ENCODE peak calls at places on chromosome 14, in ten cellular contexts. G is hepatocyte; X is A549; Q is heart right ventricle; T is CD8-positive, alpha-beta memory T cell; O is GM23248; H is fibroblast of lung; S is cardiac muscle cell; R is small intestine; L is CD8-positive, alpha-beta T cell. W is an unnamed sample. For H3K4me1, the result is how much of the 10 kb centered on the place peaks cover.

GRCh38 chr14:104657114-104657524 is 32.3 kb upstream of the INF2 start:
- DNase-seq in G (no peak), X (no peak), O (no peak), S (no peak), L (no peak), T (no peak), Q (no peak), R (no peak), H (no peak), W (no peak)

GRCh38 chr14:76516884-76517283 is 140.9 kb downstream of the ESRRB start:
- DNase-seq in O (no peak), L (no peak), R (no peak), S (no peak), Q (no peak), X (no peak), G (no peak), H (no peak), T (no peak), W (no peak)

GRCh38 chr14:40691066-40691465 is 915.6 kb upstream of the LRFN5 start:
- DNase-seq in T (no peak), Q (no peak), O (no peak), H (no peak), X (no peak), G (no peak), R (no peak), S (no peak), L (no peak), W (no peak)

GRCh38 chr14:104460920-104461651 is 118.5 kb upstream of the C14orf180 start:
- DNase-seq in T (no peak), H (no peak), Q (peak), R (no peak), O (peak), S (peak), L (no peak), X (no peak), G (peak), W (peak)

GRCh38 chr14:32006267-32007110 is 70.6 kb upstream of the ARHGAP5 start:
- DNase-seq in G (peak), S (peak), Q (no peak), O (no peak), X (peak), L (no peak), R (no peak), H (peak), T (no peak), W (no peak)

GRCh38 chr14:75911883-75912282 is 69.9 kb downstream of the TGFB3 start:
- DNase-seq in L (no peak), R (no peak), S (peak), O (no peak), G (peak), Q (no peak), T (no peak), H (peak), X (no peak), W (no peak)

GRCh38 chr14:68146812-68147211 is 327.2 kb downstream of the RAD51B start:
- DNase-seq in H (peak), G (peak), X (peak), S (peak), T (no peak), L (no peak), Q (no peak), R (no peak), O (peak), W (no peak)

GRCh38 chr14:84961637-84962036 is 568.3 kb upstream of the FLRT2 start:
- DNase-seq in O (no peak), X (no peak), R (no peak), Q (peak), H (no peak), G (no peak), T (no peak), S (no peak), L (no peak), W (no peak)

GRCh38 chr14:58746261-58746660 is 108.5 kb downstream of the DACT1 start:
- DNase-seq in X (peak), Q (no peak), H (peak), S (peak), O (peak), G (peak), R (peak), L (no peak), T (no peak), W (no peak)

GRCh38 chr14:82230748-82231147 is 697.1 kb upstream of the SEL1L start:
- DNase-seq in L (no peak), G (no peak), T (no peak), X (no peak), H (no peak), Q (no peak), R (no peak), O (no peak), S (no peak), W (no peak)

GRCh38 chr14:95110178-95110577 is 47.2 kb downstream of the DICER1 start:
- DNase-seq in S (no peak), Q (no peak), R (no peak), X (no peak), L (no peak), O (no peak), H (no peak), G (no peak), T (no peak), W (no peak)

GRCh38 chr14:98138666-98139065 is 1133.3 kb downstream of the BCL11B start:
- DNase-seq in H (peak), R (peak), G (peak), T (peak), O (peak), Q (no peak), S (peak), X (peak), L (peak), W (no peak)

GRCh38 chr14:24817638-24818053 is 183.7 kb upstream of the GZMB start:
- DNase-seq in O (peak), R (no peak), L (no peak), G (peak), T (no peak), H (no peak), X (peak), Q (no peak), S (peak), W (no peak)

GRCh38 chr14:30299915-30300314 is 259.0 kb upstream of the G2E3 start:
- DNase-seq in G (no peak), Q (no peak), S (peak), R (no peak), X (no peak), H (peak), L (no peak), O (no peak), T (no peak), W (no peak)

GRCh38 chr14:45252356-45253069 is 489 bp downstream of the MIS18BP1 start:
- DNase-seq in O (peak), L (no peak), T (no peak), X (peak), G (peak), R (peak), H (peak), S (peak), Q (no peak), W (no peak)

GRCh38 chr14:68397371-68397779 is 395.5 kb downstream of the ZFP36L1 start:
- DNase-seq in O (no peak), H (no peak), R (peak), L (no peak), Q (peak), S (no peak), X (no peak), T (no peak), G (peak), W (no peak)

GRCh38 chr14:79044894-79045624 is 874.9 kb downstream of the NRXN3 start:
- DNase-seq in X (peak), Q (no peak), R (no peak), O (peak), L (no peak), T (no peak), S (peak), H (peak), G (peak), W (no peak)

GRCh38 chr14:24903337-24903736 is 146.6 kb downstream of the STXBP6 start:
- DNase-seq in R (no peak), T (no peak), Q (no peak), O (peak), L (no peak), S (peak), H (peak), G (no peak), X (no peak), W (no peak)

DNA sequence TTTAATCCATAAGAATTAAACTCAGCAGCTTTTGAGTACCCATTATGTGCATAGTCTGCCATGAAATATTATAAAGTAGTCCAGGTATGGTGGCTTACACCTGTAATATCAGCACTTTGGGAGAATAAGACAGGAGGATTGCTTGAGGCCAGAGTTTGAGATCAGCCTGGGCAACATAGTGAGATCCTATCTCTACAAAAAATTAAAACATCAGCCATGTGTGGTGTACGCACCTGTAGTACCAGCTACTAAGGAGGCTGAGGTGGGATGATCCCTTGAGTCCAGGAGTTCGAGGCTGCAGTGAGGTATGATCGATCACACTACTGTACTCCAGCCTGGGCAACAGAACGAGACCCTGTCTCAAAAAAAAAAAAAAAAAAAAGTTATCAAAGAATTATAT is 15.3 kb downstream of the MARK3 start:
- DNase-seq in Q (no peak), L (no peak), T (no peak), X (no peak), R (no peak), S (no peak), O (no peak), G (no peak), H (no peak), W (no peak)
- H3K4me1 ChIP-seq in Q (half or more), L (half or more), T (half or more), X (half or more), R (under half), S (half or more), O (half or more), G (under half), H (under half), W (under half)

GRCh38 chr14:65354715-65355114 is 57.8 kb upstream of the FUT8 start:
- DNase-seq in R (peak), L (no peak), T (no peak), H (no peak), Q (no peak), G (peak), O (no peak), X (no peak), S (no peak), W (no peak)

GRCh38 chr14:65357091-65357490 is 55.4 kb upstream of the FUT8 start:
- DNase-seq in L (no peak), O (no peak), Q (peak), X (no peak), T (no peak), R (no peak), H (peak), G (no peak), S (no peak), W (no peak)

GRCh38 chr14:65354131-65354530 is 58.4 kb upstream of the FUT8 start:
- DNase-seq in H (no peak), S (no peak), G (no peak), Q (no peak), X (no peak), R (no peak), L (no peak), T (no peak), O (no peak), W (no peak)

GRCh38 chr14:65359503-65359902 is 53.0 kb upstream of the FUT8 start:
- DNase-seq in X (peak), H (peak), S (peak), L (no peak), Q (no peak), R (no peak), G (no peak), O (peak), T (no peak), W (no peak)

DNA sequence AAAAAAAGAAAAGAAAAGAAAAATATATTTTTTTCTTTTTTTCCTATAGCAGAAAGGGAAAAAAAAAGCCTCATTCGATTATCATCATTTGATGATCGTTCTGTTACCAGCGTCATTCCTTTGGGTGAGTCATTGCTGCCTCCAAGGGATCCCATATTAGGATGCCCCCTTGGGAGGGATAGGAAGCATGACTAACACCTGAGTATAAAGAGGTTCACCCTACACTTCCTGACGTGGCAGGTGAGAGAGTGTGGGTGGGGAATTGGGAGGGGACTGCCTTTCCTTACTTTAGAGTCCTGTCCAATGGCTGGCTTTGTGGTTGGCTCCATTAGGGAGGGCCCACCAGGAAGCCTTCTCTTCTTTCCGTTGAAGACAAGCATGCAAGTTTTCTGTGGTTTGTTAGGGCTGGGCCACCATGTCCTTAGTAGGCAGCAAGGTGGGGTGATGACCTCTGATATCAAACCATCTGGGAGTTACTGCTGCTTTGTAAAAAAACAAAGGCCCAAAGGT is 56.1 kb upstream of the FUT8 start:
- DNase-seq in T (no peak), R (peak), G (peak), O (peak), Q (no peak), X (peak), L (no peak), H (peak), S (peak), W (peak)
- H3K4me3 ChIP-seq in T (no peak), R (no peak), G (no peak), O (no peak), Q (no peak), X (no peak), L (no peak), H (no peak), S (no peak), W (no peak)

DNA sequence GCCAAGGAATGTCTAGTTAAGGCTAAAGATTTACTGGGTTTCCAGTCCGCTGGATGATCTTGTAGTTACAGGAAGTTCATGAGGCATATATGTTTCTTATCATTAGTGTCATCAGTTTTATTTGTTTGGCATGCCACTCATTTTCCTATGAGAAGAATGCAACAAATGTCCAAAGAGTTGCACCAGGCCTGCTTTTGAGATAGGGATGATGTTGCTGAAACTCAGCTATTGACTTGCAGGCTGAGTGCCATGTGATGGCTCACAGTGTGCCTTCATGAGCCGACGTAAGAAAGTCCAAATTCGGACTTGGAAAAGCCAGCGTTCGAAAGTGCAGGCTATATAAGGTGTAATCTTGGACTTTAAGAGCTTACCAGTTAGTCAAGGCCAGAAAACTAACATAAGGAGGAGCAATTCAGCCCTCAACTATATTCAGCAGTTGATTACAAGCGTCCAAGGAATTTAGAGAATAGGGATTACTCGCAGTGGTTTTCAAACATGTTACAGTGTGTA is 101.4 kb downstream of the LGMN start:
- DNase-seq in G (peak), L (no peak), H (peak), Q (no peak), O (peak), X (peak), T (no peak), R (no peak), S (peak), W (no peak)
- H3K27ac ChIP-seq in G (peak), L (no peak), H (peak), Q (no peak), O (peak), X (no peak), T (no peak), R (peak), S (peak), W (no peak)

GRCh38 chr14:50039120-50039517 is 77.3 kb downstream of the VCPKMT start:
- DNase-seq in H (no peak), L (no peak), Q (no peak), G (no peak), T (no peak), S (no peak), X (no peak), O (no peak), R (no peak), W (no peak)
- H3K4me1 ChIP-seq in H (under half), L (half or more), Q (under half), G (under half), T (half or more), S (under half), X (under half), O (under half), R (under half), W (under half)

DNA sequence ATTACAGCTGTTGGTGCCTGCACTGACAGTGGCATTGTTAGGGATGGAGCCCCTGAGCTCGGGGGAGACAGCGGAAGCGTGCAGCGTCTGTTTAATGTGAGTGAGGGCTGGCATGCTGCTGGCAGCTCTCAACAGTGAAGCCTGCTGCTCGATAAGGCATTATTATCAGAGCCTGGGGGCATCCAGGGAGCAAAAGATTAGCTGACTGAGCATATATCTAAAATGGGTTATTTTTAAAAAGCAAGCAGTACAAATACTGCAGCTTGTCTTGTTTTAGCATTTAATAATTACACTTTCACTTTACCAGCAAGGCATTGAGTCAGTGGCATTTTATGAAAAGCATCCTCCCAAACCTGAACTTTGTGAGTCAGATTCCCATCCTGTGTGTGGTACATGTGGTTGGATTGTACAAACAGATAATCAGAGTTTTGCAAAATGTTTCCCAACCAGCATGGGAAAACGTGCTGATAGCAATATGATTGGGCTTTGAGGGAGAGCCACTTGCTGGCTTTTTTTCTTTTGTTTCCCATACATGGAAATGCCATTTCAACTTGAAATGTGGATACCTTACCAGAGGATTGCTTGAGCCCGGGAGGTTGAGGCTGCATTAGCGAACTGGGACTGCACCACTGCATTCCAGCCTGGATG is 150.8 kb downstream of the PRKCH start:
- DNase-seq in H (peak), O (peak), R (no peak), T (peak), L (peak), Q (peak), X (peak), G (peak), S (peak), W (no peak)
- H3K4me3 ChIP-seq in H (peak), O (peak), R (no peak), T (peak), L (peak), Q (peak), X (peak), G (no peak), S (peak), W (peak)

GRCh38 chr14:65303902-65304222 is 108.7 kb upstream of the FUT8 start:
- DNase-seq in O (no peak), S (no peak), H (no peak), G (no peak), Q (no peak), L (no peak), T (no peak), X (no peak), R (no peak), W (no peak)

GRCh38 chr14:65303185-65303901 is 109.2 kb upstream of the FUT8 start:
- DNase-seq in H (peak), S (peak), X (no peak), R (no peak), O (peak), L (no peak), T (no peak), Q (no peak), G (no peak), W (no peak)

GRCh38 chr14:65304239-65304638 is 108.3 kb upstream of the FUT8 start:
- DNase-seq in T (no peak), L (no peak), S (no peak), H (no peak), X (no peak), O (no peak), Q (no peak), R (no peak), G (no peak), W (no peak)

GRCh38 chr14:65301862-65302539 is 110.5 kb upstream of the FUT8 start:
- DNase-seq in L (no peak), O (no peak), S (no peak), G (no peak), H (no peak), R (peak), Q (no peak), T (no peak), X (no peak), W (no peak)

DNA sequence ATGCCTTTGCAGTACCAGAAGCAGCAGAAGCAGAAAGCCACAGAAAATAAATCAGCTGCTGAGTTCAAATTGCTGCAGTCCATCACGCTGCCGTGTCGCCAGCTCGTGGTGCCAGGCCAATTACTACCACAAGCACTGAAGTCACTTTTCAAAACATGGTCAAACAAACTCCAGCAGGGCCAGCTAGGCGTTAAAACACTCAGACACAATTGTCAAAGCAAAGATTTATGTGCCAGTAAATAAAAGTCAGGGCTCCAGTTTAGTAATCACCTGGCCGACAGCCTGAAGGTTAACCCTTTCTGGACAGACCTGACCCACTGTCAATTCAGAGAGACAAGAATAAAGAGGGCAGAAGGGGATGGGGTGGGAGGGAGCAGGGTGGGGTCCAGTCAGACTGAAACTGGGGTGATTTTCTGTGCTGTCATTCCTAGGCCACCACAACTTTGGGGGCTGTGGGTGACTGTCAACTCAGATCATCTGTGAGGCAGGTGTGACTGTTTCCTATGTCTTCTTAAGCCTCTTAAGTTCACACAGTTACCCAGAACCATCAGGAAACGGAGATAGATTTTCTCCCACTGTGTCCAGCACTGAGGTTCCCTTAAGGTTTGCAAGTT is 109.9 kb upstream of the FUT8 start:
- DNase-seq in H (peak), O (peak), T (no peak), Q (no peak), R (peak), L (no peak), X (no peak), S (no peak), G (no peak), W (no peak)
- H3K27ac ChIP-seq in H (no peak), O (no peak), T (no peak), Q (no peak), R (peak), L (no peak), X (no peak), S (no peak), G (peak), W (no peak)

W was measured in breast epithelium.